ENCODE peak calls at places on chromosomes 1 and 21, in six cellular contexts. I is MCF 10A; T is activated CD4-positive, alpha-beta T cell treated with anti-CD3 and anti-CD28 coated beads, Interleukin-2, amount 50 U/mL, for 48 hours; G is myocyte; E is Daoy; A is progenitor cell of endocrine pancreas. H is an unnamed sample.

GRCh38 chr1:3892748-3893147 is 7.3 kb downstream of the C1orf174 start:
- DNase-seq in I (no peak), T (no peak), G (no peak), E (no peak), A (no peak), H (no peak)

GRCh38 chr1:228096416-228097332 is 6.5 kb downstream of the C1orf35 start:
- DNase-seq in I (no peak), T (no peak), G (no peak), E (peak; percentile 1), A (no peak), H (no peak)

GRCh38 chr1:67166196-67166595 is at the start of gene IL23R:
- DNase-seq in I (no peak), T (no peak), G (no peak), E (no peak), A (no peak), H (no peak)

GRCh38 chr1:226457307-226457712 is 49.4 kb upstream of the PARP1 start:
- DNase-seq in I (no peak), T (peak; percentile 43), G (no peak), E (peak; percentile 30), A (no peak), H (no peak)

GRCh38 chr1:74426208-74426932 is 86.0 kb downstream of the LRRC53 start:
- DNase-seq in I (peak; percentile 6), T (no peak), G (peak; percentile 5), E (no peak), A (no peak), H (no peak)

GRCh38 chr1:31739281-31739853 is 24.8 kb downstream of the ADGRB2 start:
- DNase-seq in I (no peak), T (peak; percentile 59), G (no peak), E (peak; percentile 38), A (no peak), H (no peak)

GRCh38 chr1:244316407-244316806 is 135.3 kb downstream of the ADSS2 start:
- DNase-seq in I (no peak), T (no peak), G (no peak), E (no peak), A (no peak), H (peak; percentile 18)

GRCh38 chr1:207140536-207140935 is 36.5 kb downstream of the C4BPA start:
- DNase-seq in I (peak; percentile 35), T (no peak), G (no peak), E (peak; percentile 7), A (no peak), H (peak; percentile 73)

GRCh38 chr1:206503591-206504362 is 3.6 kb upstream of the RASSF5 start:
- DNase-seq in I (peak; percentile 100), T (peak; percentile 62), G (peak; percentile 97), E (peak; percentile 97), A (no peak), H (peak; percentile 88)

GRCh38 chr1:89545264-89546038 is 20.8 kb downstream of the LRRC8B start:
- DNase-seq in I (peak; percentile 64), T (peak; percentile 26), G (peak; percentile 57), E (peak; percentile 32), A (no peak), H (peak; percentile 46)

GRCh38 chr21:36976882-36977651 is 10.6 kb upstream of the HLCS start:
- DNase-seq in I (peak; percentile 76), T (no peak), G (peak; percentile 68), E (peak; percentile 69), A (no peak), H (peak; percentile 49)

GRCh38 chr1:228152097-228152917 is 2.6 kb downstream of the GJC2 start:
- DNase-seq in I (no peak), T (no peak), G (no peak), E (no peak), A (no peak), H (no peak)

GRCh38 chr1:18145851-18146618 is 38.4 kb downstream of the IGSF21 start:
- DNase-seq in I (peak; percentile 28), T (no peak), G (no peak), E (peak; percentile 60), A (no peak), H (no peak)

GRCh38 chr1:1777950-1778826 is at the start of gene NADK:
- DNase-seq in I (peak; percentile 59), T (peak; percentile 61), G (peak; percentile 64), E (peak; percentile 83), A (peak; percentile 76), H (no peak)

GRCh38 chr1:218823291-218823900 is 350.3 kb upstream of the LYPLAL1 start:
- DNase-seq in I (peak; percentile 35), T (no peak), G (peak; percentile 42), E (no peak), A (no peak), H (peak; percentile 70)

GRCh38 chr1:152461544-152461943 is 47.5 kb upstream of the CRNN start:
- DNase-seq in I (peak; percentile 87), T (peak; percentile 54), G (peak; percentile 75), E (peak; percentile 74), A (no peak), H (peak; percentile 50)

GRCh38 chr1:162391790-162392563 is 10.4 kb downstream of the C1orf226 start:
- DNase-seq in I (peak; percentile 72), T (no peak), G (peak; percentile 57), E (peak; percentile 56), A (no peak), H (no peak)

GRCh38 chr1:38941527-38942019 is at the start of gene RHBDL2:
- DNase-seq in I (peak; percentile 84), T (no peak), G (peak; percentile 61), E (peak; percentile 67), A (no peak), H (peak; percentile 63)

GRCh38 chr1:239560921-239561320 is 174.6 kb downstream of the CHRM3 start:
- DNase-seq in I (no peak), T (no peak), G (no peak), E (no peak), A (no peak), H (no peak)

GRCh38 chr1:63651110-63651776 is 58.0 kb downstream of the PGM1 start:
- DNase-seq in I (no peak), T (peak; percentile 21), G (no peak), E (peak; percentile 32), A (no peak), H (no peak)

GRCh38 chr1:44945992-44946391 is 40.4 kb downstream of the EIF2B3 start:
- DNase-seq in I (no peak), T (no peak), G (no peak), E (no peak), A (no peak), H (no peak)

GRCh38 chr1:92504751-92505692 is 18.3 kb upstream of the GFI1 start:
- DNase-seq in I (no peak), T (no peak), G (no peak), E (no peak), A (no peak), H (no peak)

GRCh38 chr1:110003747-110004428 is 19.3 kb downstream of the AHCYL1 start:
- DNase-seq in I (peak; percentile 99), T (peak; percentile 57), G (peak; percentile 85), E (peak; percentile 96), A (no peak), H (peak; percentile 99)

GRCh38 chr1:24986372-24986979 is 56.4 kb upstream of the RUNX3 start:
- DNase-seq in I (no peak), T (no peak), G (no peak), E (no peak), A (no peak), H (no peak)

GRCh38 chr1:196148367-196148970 is 459.8 kb downstream of the KCNT2 start:
- DNase-seq in I (peak; percentile 69), T (no peak), G (peak; percentile 60), E (no peak), A (no peak), H (peak; percentile 28)

GRCh38 chr21:21051109-21052055 is 53.2 kb downstream of the NCAM2 start:
- DNase-seq in I (no peak), T (no peak), G (no peak), E (no peak), A (no peak), H (no peak)

GRCh38 chr1:35539073-35539823 is 18.0 kb downstream of the KIAA0319L start:
- DNase-seq in I (peak; percentile 9), T (no peak), G (no peak), E (no peak), A (no peak), H (no peak)

GRCh38 chr1:244254467-244254866 is 197.2 kb downstream of the ADSS2 start:
- DNase-seq in I (no peak), T (no peak), G (no peak), E (no peak), A (no peak), H (no peak)

GRCh38 chr1:116709666-116710167 is 42.2 kb upstream of the IGSF3 start:
- DNase-seq in I (no peak), T (no peak), G (no peak), E (no peak), A (no peak), H (no peak)

GRCh38 chr1:48177257-48177656 is 45.3 kb upstream of the SLC5A9 start:
- DNase-seq in I (no peak), T (no peak), G (no peak), E (no peak), A (no peak), H (no peak)

GRCh38 chr1:146039844-146040194 is 18.3 kb upstream of the HJV start:
- DNase-seq in I (no peak), T (no peak), G (no peak), E (peak; percentile 11), A (no peak), H (no peak)

GRCh38 chr1:91929246-91929645 is 20.0 kb upstream of the BRDT start:
- DNase-seq in I (no peak), T (no peak), G (peak; percentile 39), E (no peak), A (no peak), H (no peak)

GRCh38 chr1:219927956-219928790 is at the start of gene SLC30A10:
- DNase-seq in I (no peak), T (no peak), G (no peak), E (peak; percentile 31), A (peak; percentile 28), H (no peak)

GRCh38 chr1:1628656-1629429 is 3.1 kb upstream of the MMP23B start:
- DNase-seq in I (no peak), T (peak; percentile 53), G (no peak), E (no peak), A (no peak), H (no peak)

GRCh38 chr21:32595431-32595830 is 10.1 kb upstream of the TCP10L start:
- DNase-seq in I (no peak), T (no peak), G (no peak), E (no peak), A (no peak), H (no peak)

GRCh38 chr1:87278791-87279190 is 49.9 kb upstream of the LMO4 start:
- DNase-seq in I (no peak), T (no peak), G (no peak), E (no peak), A (no peak), H (no peak)

GRCh38 chr1:86757272-86757984 is 53.1 kb downstream of the SH3GLB1 start:
- DNase-seq in I (no peak), T (no peak), G (peak; percentile 22), E (peak; percentile 69), A (no peak), H (no peak)

GRCh38 chr1:145918992-145919939 is 749 bp upstream of the PEX11B start:
- DNase-seq in I (peak; percentile 70), T (no peak), G (peak; percentile 57), E (peak; percentile 55), A (no peak), H (peak; percentile 8)

GRCh38 chr1:6163191-6163972 is 16.7 kb downstream of the CHD5 start:
- DNase-seq in I (no peak), T (no peak), G (no peak), E (no peak), A (no peak), H (no peak)

H was measured in foreskin keratinocyte.